ENCODE peak calls at places on chromosomes 16 and 17, in seven cellular contexts. One of them, this sample, is unnamed.

GRCh38 chr16:2233872-2234812 is 2.1 kb upstream of the DNASE1L2 start:
- DNase-seq in mammary epithelial cell: no peak
- DNase-seq in testis: no peak
- DNase-seq in PC-3: no peak
- DNase-seq in nephron progenitor cell: no peak
- DNase-seq in GM13977: no peak
- DNase-seq in heart left ventricle: no peak
- DNase-seq in this sample: no peak

GRCh38 chr17:39402279-39402889 is 958 bp upstream of the FBXL20 start:
- DNase-seq in heart left ventricle: peak
- DNase-seq in nephron progenitor cell: peak
- DNase-seq in mammary epithelial cell: peak
- DNase-seq in testis: peak
- DNase-seq in GM13977: peak
- DNase-seq in PC-3: peak
- DNase-seq in this sample: peak

GRCh38 chr17:8227238-8227581 is 16.8 kb upstream of the AURKB start:
- DNase-seq in nephron progenitor cell: no peak
- DNase-seq in PC-3: no peak
- DNase-seq in heart left ventricle: no peak
- DNase-seq in testis: no peak
- DNase-seq in mammary epithelial cell: no peak
- DNase-seq in GM13977: no peak
- DNase-seq in this sample: no peak

GRCh38 chr16:3431779-3432219 is 11.5 kb downstream of the ZNF597 start:
- DNase-seq in PC-3: no peak
- DNase-seq in heart left ventricle: peak
- DNase-seq in GM13977: peak
- DNase-seq in testis: peak
- DNase-seq in nephron progenitor cell: no peak
- DNase-seq in mammary epithelial cell: no peak
- DNase-seq in this sample: no peak

GRCh38 chr17:75589919-75590303 is 2.3 kb downstream of the MYO15B start:
- DNase-seq in GM13977: no peak
- DNase-seq in heart left ventricle: no peak
- DNase-seq in PC-3: no peak
- DNase-seq in nephron progenitor cell: no peak
- DNase-seq in testis: no peak
- DNase-seq in mammary epithelial cell: no peak
- DNase-seq in this sample: no peak

GRCh38 chr17:45841883-45842525 is 2.7 kb upstream of the SPPL2C start:
- DNase-seq in testis: no peak
- DNase-seq in PC-3: peak
- DNase-seq in mammary epithelial cell: peak
- DNase-seq in nephron progenitor cell: no peak
- DNase-seq in GM13977: no peak
- DNase-seq in heart left ventricle: no peak
- DNase-seq in this sample: peak

GRCh38 chr17:45092932-45093430 is 31.9 kb downstream of the NMT1 start:
- DNase-seq in mammary epithelial cell: peak
- DNase-seq in GM13977: no peak
- DNase-seq in heart left ventricle: peak
- DNase-seq in PC-3: peak
- DNase-seq in testis: peak
- DNase-seq in nephron progenitor cell: no peak
- DNase-seq in this sample: peak

GRCh38 chr16:46961373-46962353 is 11.8 kb downstream of the DNAJA2 start:
- DNase-seq in testis: no peak
- DNase-seq in PC-3: no peak
- DNase-seq in heart left ventricle: no peak
- DNase-seq in nephron progenitor cell: no peak
- DNase-seq in mammary epithelial cell: peak
- DNase-seq in GM13977: no peak
- DNase-seq in this sample: no peak

GRCh38 chr16:22325598-22326368 is 28.6 kb downstream of the POLR3E start:
- DNase-seq in heart left ventricle: no peak
- DNase-seq in GM13977: no peak
- DNase-seq in testis: no peak
- DNase-seq in PC-3: no peak
- DNase-seq in nephron progenitor cell: no peak
- DNase-seq in mammary epithelial cell: no peak
- DNase-seq in this sample: no peak

GRCh38 chr16:19137201-19137601 is 23.4 kb downstream of the ITPRIPL2 start:
- DNase-seq in PC-3: peak
- DNase-seq in testis: no peak
- DNase-seq in nephron progenitor cell: no peak
- DNase-seq in heart left ventricle: no peak
- DNase-seq in mammary epithelial cell: no peak
- DNase-seq in GM13977: no peak
- DNase-seq in this sample: peak

GRCh38 chr16:78732693-78733092 is 633.2 kb downstream of the WWOX start:
- DNase-seq in GM13977: no peak
- DNase-seq in mammary epithelial cell: no peak
- DNase-seq in heart left ventricle: no peak
- DNase-seq in PC-3: no peak
- DNase-seq in nephron progenitor cell: no peak
- DNase-seq in testis: no peak
- DNase-seq in this sample: no peak

GRCh38 chr17:31068291-31068690 is 26.5 kb upstream of the NF1 start:
- DNase-seq in GM13977: peak
- DNase-seq in PC-3: peak
- DNase-seq in mammary epithelial cell: peak
- DNase-seq in testis: peak
- DNase-seq in heart left ventricle: peak
- DNase-seq in nephron progenitor cell: no peak
- DNase-seq in this sample: peak

GRCh38 chr16:46826618-46827017 is 4.4 kb downstream of the C16orf87 start:
- DNase-seq in nephron progenitor cell: no peak
- DNase-seq in GM13977: no peak
- DNase-seq in testis: no peak
- DNase-seq in heart left ventricle: no peak
- DNase-seq in PC-3: no peak
- DNase-seq in mammary epithelial cell: no peak
- DNase-seq in this sample: peak

GRCh38 chr17:4734857-4735475 is 3.7 kb downstream of the MED11 start:
- DNase-seq in nephron progenitor cell: no peak
- DNase-seq in mammary epithelial cell: no peak
- DNase-seq in GM13977: no peak
- DNase-seq in heart left ventricle: no peak
- DNase-seq in testis: no peak
- DNase-seq in PC-3: no peak
- DNase-seq in this sample: no peak

GRCh38 chr17:4735825-4736651 is 3.6 kb upstream of the ZMYND15 start:
- DNase-seq in heart left ventricle: no peak
- DNase-seq in testis: no peak
- DNase-seq in nephron progenitor cell: no peak
- DNase-seq in GM13977: no peak
- DNase-seq in PC-3: no peak
- DNase-seq in mammary epithelial cell: no peak
- DNase-seq in this sample: no peak

GRCh38 chr17:4728124-4728523 is 3.1 kb upstream of the MED11 start:
- DNase-seq in nephron progenitor cell: no peak
- DNase-seq in PC-3: no peak
- DNase-seq in GM13977: no peak
- DNase-seq in testis: no peak
- DNase-seq in mammary epithelial cell: peak
- DNase-seq in heart left ventricle: no peak
- DNase-seq in this sample: no peak

GRCh38 chr17:4738136-4739121 is 1.2 kb upstream of the ZMYND15 start:
- DNase-seq in testis: no peak
- DNase-seq in PC-3: peak
- DNase-seq in mammary epithelial cell: peak
- DNase-seq in GM13977: no peak
- DNase-seq in nephron progenitor cell: no peak
- DNase-seq in heart left ventricle: no peak
- DNase-seq in this sample: peak

GRCh38 chr17:4733073-4733531 is 1.9 kb downstream of the MED11 start:
- DNase-seq in heart left ventricle: no peak
- DNase-seq in nephron progenitor cell: no peak
- DNase-seq in mammary epithelial cell: no peak
- DNase-seq in testis: peak
- DNase-seq in PC-3: no peak
- DNase-seq in GM13977: peak
- DNase-seq in this sample: no peak
- TF ChIP-seq CTCF in heart left ventricle: no peak
- TF ChIP-seq CTCF in nephron progenitor cell: no peak
- TF ChIP-seq CTCF in mammary epithelial cell: no peak
- TF ChIP-seq CTCF in testis: peak
- TF ChIP-seq CTCF in PC-3: no peak
- TF ChIP-seq CTCF in GM13977: peak
- TF ChIP-seq CTCF in this sample: no peak

DNA sequence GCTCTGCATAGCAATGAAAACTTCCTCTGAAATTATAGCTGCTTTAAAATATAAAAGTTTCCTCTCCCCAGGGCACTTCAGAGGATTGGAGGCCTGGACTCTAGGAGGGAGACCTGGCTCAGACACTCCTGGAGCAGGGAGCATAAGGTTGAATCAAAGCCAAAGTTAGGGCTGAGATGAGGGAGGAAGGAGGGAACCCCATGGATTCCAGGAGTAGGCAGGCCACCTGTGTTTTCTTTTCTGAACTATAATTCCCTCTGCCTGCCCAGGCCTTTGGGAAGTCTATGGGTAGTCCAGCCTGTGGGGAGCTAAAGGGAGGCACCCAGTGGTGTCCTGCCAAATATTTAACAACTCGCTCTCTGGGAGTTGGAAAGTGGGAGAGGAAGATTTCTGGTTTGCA is 175.9 kb upstream of the RPL38 start:
- DNase-seq in nephron progenitor cell: no peak
- DNase-seq in GM13977: no peak
- DNase-seq in mammary epithelial cell: no peak
- DNase-seq in testis: no peak
- DNase-seq in heart left ventricle: no peak
- DNase-seq in PC-3: no peak
- DNase-seq in this sample: no peak
- TF ChIP-seq CTCF in nephron progenitor cell: no peak
- TF ChIP-seq CTCF in GM13977: no peak
- TF ChIP-seq CTCF in mammary epithelial cell: no peak
- TF ChIP-seq CTCF in testis: no peak
- TF ChIP-seq CTCF in heart left ventricle: no peak
- TF ChIP-seq CTCF in PC-3: no peak
- TF ChIP-seq CTCF in this sample: no peak

GRCh38 chr16:10980811-10981210 is 36.4 kb downstream of the CLEC16A start:
- DNase-seq in nephron progenitor cell: no peak
- DNase-seq in GM13977: no peak
- DNase-seq in heart left ventricle: no peak
- DNase-seq in testis: no peak
- DNase-seq in PC-3: no peak
- DNase-seq in mammary epithelial cell: no peak
- DNase-seq in this sample: no peak

GRCh38 chr16:10979717-10980601 is 35.6 kb downstream of the CLEC16A start:
- DNase-seq in PC-3: no peak
- DNase-seq in testis: peak
- DNase-seq in GM13977: no peak
- DNase-seq in nephron progenitor cell: no peak
- DNase-seq in mammary epithelial cell: peak
- DNase-seq in heart left ventricle: no peak
- DNase-seq in this sample: no peak

GRCh38 chr16:10982430-10983174 is 38.2 kb downstream of the CLEC16A start:
- DNase-seq in mammary epithelial cell: no peak
- DNase-seq in GM13977: no peak
- DNase-seq in nephron progenitor cell: no peak
- DNase-seq in heart left ventricle: peak
- DNase-seq in testis: peak
- DNase-seq in PC-3: no peak
- DNase-seq in this sample: no peak

GRCh38 chr16:10983175-10983558 is 38.8 kb downstream of the CLEC16A start:
- DNase-seq in mammary epithelial cell: no peak
- DNase-seq in testis: no peak
- DNase-seq in heart left ventricle: no peak
- DNase-seq in GM13977: no peak
- DNase-seq in nephron progenitor cell: no peak
- DNase-seq in PC-3: no peak
- DNase-seq in this sample: peak

DNA sequence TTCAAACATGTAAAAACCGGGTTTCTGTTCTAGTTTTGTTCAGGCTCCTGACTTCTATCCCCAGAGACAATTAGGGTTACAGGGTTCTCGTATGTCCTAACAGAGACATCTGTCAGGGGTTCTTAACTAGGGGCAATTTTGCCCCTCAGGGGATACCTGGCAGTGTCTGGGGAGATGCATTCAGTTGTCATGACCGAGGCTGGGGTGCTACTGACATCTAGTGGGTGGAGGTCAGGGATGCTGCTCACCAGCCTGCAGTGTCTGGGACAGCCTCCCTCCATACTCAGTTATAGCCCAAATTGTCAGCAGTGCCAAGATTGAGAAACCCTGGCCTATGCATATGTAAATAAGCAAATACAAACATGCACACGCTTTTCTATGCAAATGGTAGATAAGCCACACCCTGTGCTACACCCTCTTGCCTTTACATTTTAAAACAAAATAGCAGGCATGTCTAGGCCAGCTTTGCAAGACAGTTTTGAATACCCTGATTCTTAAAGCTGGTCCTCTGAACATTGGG is 37.4 kb downstream of the CLEC16A start:
- DNase-seq in mammary epithelial cell: peak
- DNase-seq in nephron progenitor cell: no peak
- DNase-seq in testis: no peak
- DNase-seq in heart left ventricle: no peak
- DNase-seq in GM13977: peak
- DNase-seq in PC-3: peak
- DNase-seq in this sample: peak
- TF ChIP-seq CTCF in mammary epithelial cell: peak
- TF ChIP-seq CTCF in nephron progenitor cell: no peak
- TF ChIP-seq CTCF in testis: no peak
- TF ChIP-seq CTCF in heart left ventricle: no peak
- TF ChIP-seq CTCF in GM13977: peak
- TF ChIP-seq CTCF in PC-3: peak
- TF ChIP-seq CTCF in this sample: peak

DNA sequence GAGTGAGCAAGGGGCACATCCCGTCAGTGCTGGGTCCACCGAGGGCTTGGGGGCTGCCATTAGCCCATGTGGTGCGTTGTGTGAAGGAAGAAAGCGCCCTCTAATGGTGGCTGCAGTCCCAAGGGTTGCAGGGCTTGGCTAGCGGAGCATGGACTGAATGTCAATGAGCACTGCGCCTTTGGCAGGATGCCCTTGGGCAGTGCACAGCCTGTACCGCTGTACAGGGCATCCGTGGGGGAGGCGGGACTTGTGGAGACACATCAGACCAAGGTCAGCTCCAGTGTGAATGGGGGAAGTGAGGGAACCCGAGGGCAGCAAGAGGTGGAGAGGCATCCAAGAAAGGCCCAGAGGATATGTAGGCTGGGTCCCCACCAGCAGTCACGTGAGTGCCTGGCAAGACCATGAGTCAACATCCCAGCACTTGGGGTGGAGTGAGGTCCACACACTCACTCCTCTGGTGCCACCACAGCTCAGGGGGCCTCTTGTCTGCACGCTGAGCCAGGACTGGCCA is 75.5 kb upstream of the MED9 start:
- DNase-seq in heart left ventricle: no peak
- DNase-seq in PC-3: peak
- DNase-seq in nephron progenitor cell: no peak
- DNase-seq in mammary epithelial cell: peak
- DNase-seq in testis: peak
- DNase-seq in GM13977: no peak
- DNase-seq in this sample: peak
- TF ChIP-seq CTCF in heart left ventricle: no peak
- TF ChIP-seq CTCF in PC-3: peak
- TF ChIP-seq CTCF in nephron progenitor cell: no peak
- TF ChIP-seq CTCF in mammary epithelial cell: peak
- TF ChIP-seq CTCF in testis: no peak
- TF ChIP-seq CTCF in GM13977: peak
- TF ChIP-seq CTCF in this sample: no peak